ENCODE peak calls at places on chromosomes 6 and 20, in six cellular contexts. One of them, this sample, is unnamed.

GRCh38 chr20:25220810-25221591 is 25.5 kb downstream of the ENTPD6 start:
- DNase-seq in A549: no peak
- DNase-seq in fibroblast of lung: no peak
- DNase-seq in DND-41: no peak
- DNase-seq in Karpas-422: no peak
- DNase-seq in GM12878: no peak
- DNase-seq in this sample: no peak

GRCh38 chr20:24934101-24934661 is 14.9 kb upstream of the CST7 start:
- DNase-seq in Karpas-422: no peak
- DNase-seq in A549: no peak
- DNase-seq in GM12878: no peak
- DNase-seq in DND-41: no peak
- DNase-seq in fibroblast of lung: no peak
- DNase-seq in this sample: no peak

GRCh38 chr6:169887529-169888140 is 136.2 kb downstream of the ERMARD start:
- DNase-seq in DND-41: no peak
- DNase-seq in A549: no peak
- DNase-seq in GM12878: no peak
- DNase-seq in Karpas-422: no peak
- DNase-seq in fibroblast of lung: no peak
- DNase-seq in this sample: no peak

GRCh38 chr6:89559487-89559886 is 79.1 kb downstream of the LYRM2 start:
- DNase-seq in GM12878: no peak
- DNase-seq in Karpas-422: no peak
- DNase-seq in DND-41: peak
- DNase-seq in fibroblast of lung: no peak
- DNase-seq in A549: no peak
- DNase-seq in this sample: no peak

GRCh38 chr6:119193707-119194106 is 115.2 kb upstream of the FAM184A start:
- DNase-seq in Karpas-422: no peak
- DNase-seq in A549: no peak
- DNase-seq in GM12878: no peak
- DNase-seq in DND-41: no peak
- DNase-seq in fibroblast of lung: no peak
- DNase-seq in this sample: no peak

GRCh38 chr6:169981051-169981450 is 229.6 kb downstream of the ERMARD start:
- DNase-seq in GM12878: no peak
- DNase-seq in A549: no peak
- DNase-seq in fibroblast of lung: no peak
- DNase-seq in Karpas-422: no peak
- DNase-seq in DND-41: no peak
- DNase-seq in this sample: no peak

GRCh38 chr6:27679308-27679967 is 206.5 kb upstream of the ZNF184 start:
- DNase-seq in A549: no peak
- DNase-seq in GM12878: no peak
- DNase-seq in fibroblast of lung: no peak
- DNase-seq in DND-41: no peak
- DNase-seq in Karpas-422: no peak
- DNase-seq in this sample: no peak

GRCh38 chr6:153832543-153832942 is 206.5 kb upstream of the OPRM1 start:
- DNase-seq in DND-41: no peak
- DNase-seq in fibroblast of lung: no peak
- DNase-seq in Karpas-422: no peak
- DNase-seq in GM12878: no peak
- DNase-seq in A549: no peak
- DNase-seq in this sample: no peak

GRCh38 chr6:815348-815738 is 122.4 kb upstream of the EXOC2 start:
- DNase-seq in fibroblast of lung: no peak
- DNase-seq in DND-41: no peak
- DNase-seq in Karpas-422: no peak
- DNase-seq in A549: no peak
- DNase-seq in GM12878: no peak
- DNase-seq in this sample: no peak

GRCh38 chr20:52025938-52026337 is 165.6 kb downstream of the ZFP64 start:
- DNase-seq in A549: no peak
- DNase-seq in GM12878: no peak
- DNase-seq in fibroblast of lung: no peak
- DNase-seq in Karpas-422: no peak
- DNase-seq in DND-41: no peak
- DNase-seq in this sample: no peak

GRCh38 chr20:59006864-59007757 is at the start of gene CTSZ:
- DNase-seq in GM12878: no peak
- DNase-seq in A549: peak
- DNase-seq in DND-41: no peak
- DNase-seq in Karpas-422: peak
- DNase-seq in fibroblast of lung: peak
- DNase-seq in this sample: peak

GRCh38 chr20:46199198-46199597 is 81.1 kb downstream of the CD40 start:
- DNase-seq in Karpas-422: peak
- DNase-seq in fibroblast of lung: no peak
- DNase-seq in GM12878: no peak
- DNase-seq in A549: peak
- DNase-seq in DND-41: no peak
- DNase-seq in this sample: no peak

GRCh38 chr20:46063652-46064054 is 26.1 kb downstream of the NCOA5 start:
- DNase-seq in DND-41: no peak
- DNase-seq in fibroblast of lung: no peak
- DNase-seq in GM12878: peak
- DNase-seq in Karpas-422: no peak
- DNase-seq in A549: no peak
- DNase-seq in this sample: no peak

GRCh38 chr6:154766993-154767392 is 33.8 kb downstream of the SCAF8 start:
- DNase-seq in A549: no peak
- DNase-seq in Karpas-422: no peak
- DNase-seq in GM12878: no peak
- DNase-seq in fibroblast of lung: peak
- DNase-seq in DND-41: no peak
- DNase-seq in this sample: no peak

GRCh38 chr20:32908334-32909292 is 49.9 kb downstream of the EFCAB8 start:
- DNase-seq in GM12878: no peak
- DNase-seq in fibroblast of lung: no peak
- DNase-seq in A549: no peak
- DNase-seq in DND-41: no peak
- DNase-seq in Karpas-422: no peak
- DNase-seq in this sample: no peak

GRCh38 chr6:14601490-14601889 is 483.9 kb downstream of the CD83 start:
- DNase-seq in DND-41: no peak
- DNase-seq in fibroblast of lung: no peak
- DNase-seq in Karpas-422: no peak
- DNase-seq in GM12878: no peak
- DNase-seq in A549: no peak
- DNase-seq in this sample: no peak

GRCh38 chr6:49225471-49225870 is 237.6 kb downstream of the MMUT start:
- DNase-seq in A549: no peak
- DNase-seq in GM12878: no peak
- DNase-seq in DND-41: no peak
- DNase-seq in Karpas-422: no peak
- DNase-seq in fibroblast of lung: no peak
- DNase-seq in this sample: no peak

GRCh38 chr6:37566209-37566859 is 66.6 kb upstream of the CCDC167 start:
- DNase-seq in A549: peak
- DNase-seq in Karpas-422: peak
- DNase-seq in fibroblast of lung: peak
- DNase-seq in DND-41: peak
- DNase-seq in GM12878: no peak
- DNase-seq in this sample: peak

DNA sequence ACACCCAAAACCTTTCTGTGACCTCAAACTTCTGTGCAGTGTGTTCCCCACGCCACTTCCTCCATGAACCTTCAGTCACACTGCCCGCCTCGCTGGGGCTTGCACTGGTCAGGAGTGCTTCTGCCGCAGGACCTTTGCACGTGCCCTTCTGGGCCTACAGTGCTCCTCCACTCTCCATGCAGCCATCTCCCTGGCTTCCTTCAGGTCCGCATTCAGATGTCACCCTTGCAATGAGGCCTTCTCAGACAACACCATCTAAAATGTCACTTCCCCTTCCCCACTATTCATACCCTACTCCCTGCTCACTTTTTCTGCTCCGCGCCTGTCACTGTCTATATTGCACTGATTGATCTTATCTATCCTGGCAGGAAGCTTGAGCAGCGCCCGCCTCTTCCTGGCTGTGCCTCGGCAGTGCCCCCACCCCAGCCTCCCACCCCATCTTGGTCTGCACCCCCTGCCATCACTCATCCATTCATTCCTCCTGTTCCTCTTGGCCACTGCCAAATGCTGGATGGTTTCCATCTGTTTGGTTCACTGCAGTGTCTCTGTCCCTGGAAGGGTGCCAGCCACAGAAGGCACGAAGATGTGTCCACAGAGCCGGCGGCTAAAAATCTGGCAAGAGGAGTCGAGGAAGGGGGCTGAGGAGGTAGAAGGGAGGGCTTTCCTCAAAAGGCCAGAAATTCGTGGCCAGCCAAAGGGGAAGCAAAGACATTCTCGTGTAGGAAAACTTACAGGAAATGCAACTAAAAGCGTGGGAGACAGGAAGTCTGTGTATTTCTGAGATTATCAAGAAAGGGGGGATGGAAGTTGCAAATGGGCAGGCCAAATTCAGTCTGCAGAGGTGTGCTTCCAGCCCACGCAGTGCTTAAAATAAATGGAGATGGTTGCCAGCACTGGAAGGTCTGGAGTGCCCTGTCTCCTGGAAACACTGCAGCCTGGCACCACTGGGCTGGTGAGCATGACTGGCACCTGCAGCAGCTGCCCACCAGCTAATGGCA is 27.5 kb downstream of the SYNJ2 start:
- DNase-seq in A549: no peak
- DNase-seq in Karpas-422: no peak
- DNase-seq in DND-41: peak
- DNase-seq in fibroblast of lung: peak
- DNase-seq in GM12878: no peak
- DNase-seq in this sample: no peak
- H3K4me2 ChIP-seq in A549: no peak
- H3K4me2 ChIP-seq in Karpas-422: no peak
- H3K4me2 ChIP-seq in DND-41: peak
- H3K4me2 ChIP-seq in fibroblast of lung: peak
- H3K4me2 ChIP-seq in GM12878: peak
- H3K4me2 ChIP-seq in this sample: no peak

DNA sequence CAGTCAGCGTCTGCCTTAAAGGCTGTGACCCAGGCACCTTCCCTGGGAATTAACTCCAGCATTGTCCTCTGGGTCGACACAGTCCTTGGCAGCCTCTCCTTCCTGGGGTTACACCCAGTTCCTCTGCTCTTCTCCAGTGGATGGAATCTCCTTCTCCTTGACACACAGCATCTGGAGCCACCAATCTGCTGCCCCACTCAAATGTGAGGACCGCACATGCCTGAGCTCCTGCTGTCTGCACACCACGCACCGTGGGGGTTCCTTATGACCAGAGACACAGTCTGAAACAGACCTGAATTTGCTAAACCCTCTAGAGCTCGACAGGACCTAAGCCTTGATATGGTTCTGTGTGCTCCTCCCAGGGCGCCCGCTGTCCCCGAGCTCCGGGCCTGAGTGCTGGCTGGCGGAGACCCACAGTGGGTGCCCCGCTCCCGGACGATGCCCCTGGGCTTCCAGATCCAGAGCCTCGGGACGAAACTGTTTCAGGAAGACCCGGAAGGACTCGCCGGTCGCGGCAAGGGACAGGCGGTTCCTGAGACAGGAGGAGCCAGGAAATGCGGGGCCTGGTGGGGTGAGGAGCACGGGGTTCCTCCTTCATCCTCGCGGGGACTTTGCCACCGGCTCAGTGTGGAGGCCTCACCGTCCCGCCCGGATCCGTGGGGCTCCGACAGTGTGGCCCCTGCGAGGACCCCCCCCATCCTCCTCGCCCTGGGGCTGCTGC is 2.5 kb upstream of the RAET1G start:
- DNase-seq in DND-41: no peak
- DNase-seq in Karpas-422: peak
- DNase-seq in fibroblast of lung: peak
- DNase-seq in A549: no peak
- DNase-seq in GM12878: no peak
- DNase-seq in this sample: no peak
- H3K4me2 ChIP-seq in DND-41: peak
- H3K4me2 ChIP-seq in Karpas-422: no peak
- H3K4me2 ChIP-seq in fibroblast of lung: peak
- H3K4me2 ChIP-seq in A549: peak
- H3K4me2 ChIP-seq in GM12878: no peak
- H3K4me2 ChIP-seq in this sample: peak

DNA sequence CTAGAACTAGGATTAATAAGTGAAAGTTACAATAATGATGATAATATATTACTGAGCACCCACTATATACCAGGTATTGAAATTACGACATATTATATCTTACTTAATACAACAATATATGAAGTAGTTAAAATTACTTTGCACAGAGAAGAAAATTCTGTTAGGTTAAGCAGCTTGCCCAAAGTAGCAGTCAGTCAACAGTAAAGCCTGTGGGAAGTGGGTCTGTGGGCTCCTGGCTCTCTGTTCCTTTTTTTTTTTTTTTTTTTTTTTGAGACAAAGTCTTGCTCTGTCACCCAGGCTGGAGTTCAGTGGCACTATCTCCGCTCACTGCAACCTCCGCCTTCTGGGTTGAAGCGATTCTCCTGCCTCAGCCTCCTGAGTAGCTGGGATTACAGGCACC is 4.8 kb upstream of the GTF2H4 start:
- DNase-seq in fibroblast of lung: no peak
- DNase-seq in DND-41: no peak
- DNase-seq in Karpas-422: no peak
- DNase-seq in A549: no peak
- DNase-seq in GM12878: no peak
- DNase-seq in this sample: peak
- H3K4me2 ChIP-seq in fibroblast of lung: no peak
- H3K4me2 ChIP-seq in DND-41: no peak
- H3K4me2 ChIP-seq in Karpas-422: no peak
- H3K4me2 ChIP-seq in A549: no peak
- H3K4me2 ChIP-seq in GM12878: peak
- H3K4me2 ChIP-seq in this sample: peak

GRCh38 chr20:4052139-4052480 is 36.8 kb upstream of the RNF24 start:
- DNase-seq in A549: no peak
- DNase-seq in GM12878: no peak
- DNase-seq in DND-41: no peak
- DNase-seq in Karpas-422: no peak
- DNase-seq in fibroblast of lung: no peak
- DNase-seq in this sample: no peak

GRCh38 chr20:4052554-4052953 is 37.2 kb upstream of the RNF24 start:
- DNase-seq in DND-41: no peak
- DNase-seq in Karpas-422: no peak
- DNase-seq in fibroblast of lung: no peak
- DNase-seq in GM12878: no peak
- DNase-seq in A549: no peak
- DNase-seq in this sample: no peak

GRCh38 chr20:4051413-4052138 is 36.2 kb upstream of the RNF24 start:
- DNase-seq in Karpas-422: no peak
- DNase-seq in A549: no peak
- DNase-seq in DND-41: no peak
- DNase-seq in fibroblast of lung: no peak
- DNase-seq in GM12878: no peak
- DNase-seq in this sample: no peak

GRCh38 chr20:4053516-4053919 is 38.2 kb upstream of the RNF24 start:
- DNase-seq in A549: no peak
- DNase-seq in GM12878: no peak
- DNase-seq in fibroblast of lung: peak
- DNase-seq in DND-41: no peak
- DNase-seq in Karpas-422: no peak
- DNase-seq in this sample: no peak

DNA sequence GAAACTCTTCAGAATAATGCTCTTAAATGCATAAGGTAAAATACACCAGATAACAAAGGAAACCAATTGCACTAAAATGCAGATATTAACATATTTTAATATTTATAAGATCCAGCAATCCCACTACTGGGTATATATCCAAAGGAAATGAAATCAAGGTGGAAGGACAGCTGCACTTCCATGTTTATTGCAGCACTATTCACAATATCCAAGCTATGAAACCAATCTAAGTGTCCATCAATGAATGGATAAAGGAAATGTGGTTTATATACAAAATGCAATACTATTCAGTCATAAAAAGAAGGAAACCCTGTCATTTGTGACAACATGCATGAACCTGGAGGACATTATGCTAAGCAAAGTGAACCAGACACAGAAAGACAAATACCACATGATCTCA is 37.7 kb upstream of the RNF24 start:
- DNase-seq in Karpas-422: no peak
- DNase-seq in fibroblast of lung: no peak
- DNase-seq in A549: no peak
- DNase-seq in DND-41: no peak
- DNase-seq in GM12878: no peak
- DNase-seq in this sample: no peak
- H3K4me2 ChIP-seq in Karpas-422: no peak
- H3K4me2 ChIP-seq in fibroblast of lung: no peak
- H3K4me2 ChIP-seq in A549: no peak
- H3K4me2 ChIP-seq in DND-41: no peak
- H3K4me2 ChIP-seq in GM12878: no peak
- H3K4me2 ChIP-seq in this sample: no peak